ENCODE peak calls at places on chromosomes 4 and X, in ten cellular contexts. I is psoas muscle, U is IMR-90, Z is brain microvascular endothelial cell, S is upper lobe of left lung, H is fibroblast of pulmonary artery, P is lung, X is GM06990, N is uterus, A is cardiac muscle cell. F is an unnamed sample.

GRCh38 chr4:8832130-8832930 is 39.3 kb downstream of the HMX1 start:
- DNase-seq in I (peak), U (no peak), Z (no peak), S (peak), H (peak), P (no peak), X (no peak), N (no peak), A (peak), F (no peak)

GRCh38 chr4:186345184-186345583 is 79.2 kb downstream of the F11 start:
- DNase-seq in I (no peak), U (no peak), Z (no peak), S (no peak), H (no peak), P (no peak), X (no peak), N (no peak), A (no peak), F (no peak)

GRCh38 chrX:34559325-34559724 is 97.8 kb downstream of the TMEM47 start:
- DNase-seq in I (no peak), U (peak), Z (peak), S (no peak), H (peak), P (no peak), X (peak), N (no peak), A (peak), F (no peak)

GRCh38 chrX:134624046-134624430 is 34.2 kb downstream of the PLAC1 start:
- DNase-seq in I (no peak), U (peak), Z (no peak), S (no peak), H (peak), P (no peak), X (no peak), N (no peak), A (no peak), F (no peak)

GRCh38 chr4:57023104-57023503 is 44.4 kb downstream of the POLR2B start:
- DNase-seq in I (no peak), U (peak), Z (peak), S (no peak), H (peak), P (no peak), X (no peak), N (no peak), A (peak), F (peak)

GRCh38 chrX:110131031-110131430 is 128.1 kb downstream of the TMEM164 start:
- DNase-seq in I (no peak), U (no peak), Z (no peak), S (no peak), H (no peak), P (no peak), X (no peak), N (no peak), A (no peak), F (no peak)

GRCh38 chr4:37450309-37450708 is 205.8 kb downstream of the NWD2 start:
- DNase-seq in I (no peak), U (no peak), Z (no peak), S (no peak), H (no peak), P (no peak), X (no peak), N (no peak), A (no peak), F (no peak)

GRCh38 chrX:152245231-152245630 is 106.9 kb upstream of the MAGEA10 start:
- DNase-seq in I (no peak), U (no peak), Z (peak), S (no peak), H (no peak), P (no peak), X (no peak), N (no peak), A (no peak), F (no peak)

GRCh38 chr4:157358439-157358838 is 137.9 kb downstream of the GRIA2 start:
- DNase-seq in I (no peak), U (no peak), Z (no peak), S (no peak), H (no peak), P (no peak), X (no peak), N (no peak), A (no peak), F (no peak)

GRCh38 chr4:81424336-81424735 is 47.4 kb downstream of the RASGEF1B start:
- DNase-seq in I (no peak), U (no peak), Z (no peak), S (no peak), H (no peak), P (no peak), X (no peak), N (no peak), A (no peak), F (no peak)

GRCh38 chrX:71871367-71871766 is 39.3 kb upstream of the NHSL2 start:
- DNase-seq in I (no peak), U (peak), Z (peak), S (no peak), H (peak), P (no peak), X (no peak), N (no peak), A (peak), F (no peak)

GRCh38 chrX:45164995-45165394 is 35.7 kb downstream of the DIPK2B start:
- DNase-seq in I (no peak), U (no peak), Z (no peak), S (no peak), H (no peak), P (no peak), X (no peak), N (no peak), A (no peak), F (no peak)

GRCh38 chr4:26022346-26022891 is 108.4 kb downstream of the SMIM20 start:
- DNase-seq in I (no peak), U (peak), Z (peak), S (peak), H (peak), P (peak), X (no peak), N (no peak), A (no peak), F (peak)

GRCh38 chr4:67483868-67484602 is 61.3 kb downstream of the CENPC start:
- DNase-seq in I (no peak), U (peak), Z (peak), S (no peak), H (peak), P (no peak), X (no peak), N (no peak), A (peak), F (no peak)

GRCh38 chr4:125021189-125021588 is 293.6 kb upstream of the FAT4 start:
- DNase-seq in I (no peak), U (peak), Z (no peak), S (no peak), H (no peak), P (no peak), X (no peak), N (no peak), A (no peak), F (no peak)

GRCh38 chrX:128975716-128976115 is 547.6 kb downstream of the SMARCA1 start:
- DNase-seq in I (no peak), U (no peak), Z (no peak), S (no peak), H (peak), P (no peak), X (peak), N (no peak), A (peak), F (no peak)

GRCh38 chrX:129698150-129698549 is 40.6 kb upstream of the XPNPEP2 start:
- DNase-seq in I (no peak), U (no peak), Z (no peak), S (no peak), H (no peak), P (no peak), X (no peak), N (no peak), A (no peak), F (no peak)

GRCh38 chr4:124079174-124079780 is 633.3 kb downstream of the ANKRD50 start:
- DNase-seq in I (no peak), U (peak), Z (no peak), S (no peak), H (peak), P (no peak), X (no peak), N (no peak), A (peak), F (no peak)

GRCh38 chrX:1903380-1903935 is 288.6 kb downstream of the ASMT start:
- DNase-seq in I (no peak), U (no peak), Z (peak), S (no peak), H (peak), P (no peak), X (no peak), N (no peak), A (no peak), F (peak)

GRCh38 chr4:114886761-114887160 is 226.7 kb downstream of the NDST4 start:
- DNase-seq in I (no peak), U (no peak), Z (no peak), S (no peak), H (no peak), P (no peak), X (no peak), N (no peak), A (no peak), F (no peak)

GRCh38 chrX:15127010-15127409 is 142.9 kb downstream of the ASB9 start:
- DNase-seq in I (no peak), U (no peak), Z (no peak), S (no peak), H (no peak), P (no peak), X (no peak), N (no peak), A (no peak), F (no peak)
- TF ChIP-seq CTCF in I (no peak), U (no peak), Z (peak), S (no peak), H (no peak), P (no peak), X (no peak), N (no peak), A (no peak), F (no peak)

GRCh38 chr4:80425701-80426100 is 90.2 kb downstream of the CFAP299 start:
- DNase-seq in I (no peak), U (no peak), Z (no peak), S (no peak), H (no peak), P (no peak), X (no peak), N (no peak), A (no peak), F (no peak)

GRCh38 chr4:80423553-80424224 is 88.2 kb downstream of the CFAP299 start:
- DNase-seq in I (peak), U (peak), Z (no peak), S (no peak), H (no peak), P (no peak), X (no peak), N (no peak), A (peak), F (no peak)

GRCh38 chr4:80424225-80424581 is 88.7 kb downstream of the CFAP299 start:
- DNase-seq in I (no peak), U (peak), Z (no peak), S (no peak), H (no peak), P (no peak), X (no peak), N (no peak), A (no peak), F (no peak)

GRCh38 chr4:80420638-80421037 is 85.1 kb downstream of the CFAP299 start:
- DNase-seq in I (no peak), U (no peak), Z (no peak), S (no peak), H (no peak), P (no peak), X (no peak), N (no peak), A (no peak), F (no peak)

DNA sequence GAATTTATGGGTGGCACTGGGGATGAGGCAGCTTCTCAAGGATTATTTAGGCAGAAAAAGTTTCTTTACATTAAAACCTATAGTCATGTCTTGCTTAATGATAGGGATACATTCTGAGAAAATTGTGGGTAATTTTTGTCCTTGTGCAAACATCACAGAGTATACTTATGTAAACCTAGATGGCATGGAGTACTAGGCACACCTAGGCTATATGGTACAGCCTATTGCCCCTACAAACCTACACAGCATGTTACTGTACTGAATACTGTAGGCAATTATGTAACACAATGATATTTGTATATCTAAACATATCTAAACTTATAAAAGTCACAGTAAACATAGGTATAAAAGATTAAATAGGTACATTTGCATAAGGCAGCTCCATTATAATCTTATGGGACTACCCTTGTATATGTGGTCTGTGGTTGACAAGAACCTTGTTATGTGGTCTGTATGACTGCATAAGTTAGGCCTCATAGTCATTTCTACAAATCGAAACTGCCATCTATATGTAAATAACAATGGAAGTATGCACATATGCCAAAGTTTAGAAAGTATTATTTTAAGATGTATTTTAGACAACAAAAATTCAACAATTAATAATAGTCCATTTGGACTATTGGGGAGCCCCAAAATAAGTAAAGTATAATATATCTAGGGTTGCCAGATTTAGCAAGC is 87.3 kb downstream of the CFAP299 start:
- DNase-seq in I (no peak), U (no peak), Z (no peak), S (no peak), H (no peak), P (no peak), X (no peak), N (no peak), A (no peak), F (no peak)
- H3K4me3 ChIP-seq in I (no peak), U (no peak), Z (no peak), S (no peak), H (no peak), P (no peak), X (no peak), N (no peak), A (no peak), F (no peak)

GRCh38 chr4:146175541-146176453 is at the start of gene LSM6:
- DNase-seq in I (peak), U (peak), Z (peak), S (peak), H (peak), P (peak), X (peak), N (peak), A (peak), F (no peak)
- TF ChIP-seq CTCF in I (peak), U (peak), Z (peak), S (peak), H (no peak), P (no peak), X (peak), N (peak), A (peak), F (peak)

DNA sequence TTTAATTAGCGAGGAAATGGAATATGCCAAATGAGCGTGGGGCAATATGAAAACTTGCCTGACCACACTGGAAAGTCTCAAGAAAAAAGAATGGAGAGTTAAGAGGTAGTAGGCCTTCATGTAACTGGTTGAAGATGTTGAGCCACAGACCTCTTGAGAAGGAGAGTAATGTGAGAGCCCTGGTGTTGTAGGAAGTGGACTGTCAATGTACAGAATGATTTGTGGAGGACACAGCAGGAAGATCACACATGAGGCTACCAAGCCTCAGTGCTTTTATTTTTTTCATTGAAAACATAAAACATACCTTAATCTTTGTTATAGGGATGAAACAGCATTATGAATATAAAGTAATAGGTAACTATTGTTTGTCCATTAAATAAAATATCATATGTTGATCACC is 331.6 kb downstream of the UNC5C start:
- DNase-seq in I (no peak), U (no peak), Z (no peak), S (no peak), H (no peak), P (no peak), X (no peak), N (no peak), A (no peak), F (no peak)
- H3K4me3 ChIP-seq in I (no peak), U (no peak), Z (no peak), S (no peak), H (no peak), P (no peak), X (no peak), N (no peak), A (no peak), F (no peak)

DNA sequence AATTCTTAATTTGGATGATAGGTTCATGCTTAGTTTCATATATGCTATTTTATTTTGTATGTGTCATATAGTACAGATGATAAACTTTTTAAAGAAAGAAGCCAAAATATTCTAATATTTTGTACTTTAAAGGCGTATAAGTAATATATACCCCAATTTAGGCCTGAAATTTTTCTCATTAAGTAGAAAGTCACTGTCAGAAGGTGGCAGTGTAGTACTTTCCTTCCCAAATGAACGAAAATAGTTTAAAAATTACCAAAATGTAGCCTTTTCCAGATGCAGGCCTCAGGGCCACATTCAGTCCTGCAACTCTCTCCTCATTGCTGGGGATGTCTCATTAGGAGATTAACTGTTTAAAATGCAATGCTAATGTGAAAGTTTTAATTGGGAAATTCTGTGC is 1263.6 kb downstream of the C4orf33 start:
- DNase-seq in I (no peak), U (peak), Z (peak), S (no peak), H (peak), P (no peak), X (no peak), N (no peak), A (peak), F (no peak)
- TF ChIP-seq CTCF in I (no peak), U (peak), Z (peak), S (no peak), H (peak), P (no peak), X (no peak), N (no peak), A (peak), F (peak)

GRCh38 chr4:48024522-48024921 is 8.0 kb downstream of the NIPAL1 start:
- DNase-seq in I (no peak), U (no peak), Z (no peak), S (no peak), H (no peak), P (no peak), X (no peak), N (no peak), A (no peak), F (no peak)

GRCh38 chr4:48025005-48025404 is 8.4 kb downstream of the NIPAL1 start:
- DNase-seq in I (no peak), U (peak), Z (peak), S (no peak), H (peak), P (no peak), X (no peak), N (no peak), A (peak), F (peak)

GRCh38 chr4:48028654-48029053 is 12.1 kb downstream of the NIPAL1 start:
- DNase-seq in I (no peak), U (no peak), Z (no peak), S (no peak), H (no peak), P (no peak), X (peak), N (no peak), A (no peak), F (no peak)

GRCh38 chr4:48030470-48030869 is 13.9 kb downstream of the NIPAL1 start:
- DNase-seq in I (no peak), U (no peak), Z (no peak), S (no peak), H (no peak), P (no peak), X (no peak), N (no peak), A (no peak), F (no peak)

DNA sequence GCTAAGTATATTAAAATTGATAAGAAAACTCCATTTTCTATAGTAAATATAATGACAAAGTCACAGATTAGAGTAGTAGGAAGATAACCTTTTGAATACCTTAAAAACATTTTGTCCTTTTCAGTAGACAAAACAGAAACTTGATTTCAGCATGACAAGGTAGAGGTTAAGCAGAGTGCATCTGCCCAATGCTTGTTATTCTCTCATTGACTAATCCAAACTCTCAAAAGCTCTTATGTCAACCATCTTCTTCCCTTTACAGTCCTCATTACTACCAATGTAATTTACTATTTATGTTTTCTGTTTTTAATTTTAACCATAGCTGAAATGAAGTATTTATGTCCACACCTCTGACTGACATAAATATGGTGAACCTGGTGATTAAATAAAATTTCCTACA is 11.1 kb downstream of the NIPAL1 start:
- DNase-seq in I (no peak), U (no peak), Z (no peak), S (no peak), H (no peak), P (no peak), X (no peak), N (no peak), A (no peak), F (no peak)
- H3K4me3 ChIP-seq in I (no peak), U (no peak), Z (no peak), S (no peak), H (no peak), P (no peak), X (no peak), N (no peak), A (no peak), F (no peak)